ENCODE peak calls at places on chromosome 14, in eight cellular contexts. One of them, this sample, is unnamed.
A peak's percentile ranks its signal among the peaks of the same experiment; 100 is the strongest.

GRCh38 chr14:92670967-92671366 is 77.5 kb downstream of the LGMN start:
- DNase-seq in mesendoderm: no peak
- DNase-seq in H7: no peak
- DNase-seq in epithelial cell of esophagus: no peak
- DNase-seq in NCI-H748 treated with DMSO at 0.1 percent for 48 hours: no peak
- DNase-seq in fibroblast of the aortic adventitia: peak; percentile 22
- DNase-seq in lung microvascular endothelial cell: no peak
- DNase-seq in central memory CD4-positive, alpha-beta T cell: no peak
- DNase-seq in this sample: no peak

GRCh38 chr14:39492267-39492666 is 60.0 kb upstream of the FBXO33 start:
- DNase-seq in mesendoderm: peak; percentile 63
- DNase-seq in H7: no peak
- DNase-seq in epithelial cell of esophagus: peak; percentile 61
- DNase-seq in NCI-H748 treated with DMSO at 0.1 percent for 48 hours: no peak
- DNase-seq in fibroblast of the aortic adventitia: peak; percentile 92
- DNase-seq in lung microvascular endothelial cell: no peak
- DNase-seq in central memory CD4-positive, alpha-beta T cell: no peak
- DNase-seq in this sample: no peak

GRCh38 chr14:75262641-75263040 is 16.0 kb upstream of the FOS start:
- DNase-seq in mesendoderm: no peak
- DNase-seq in H7: no peak
- DNase-seq in epithelial cell of esophagus: no peak
- DNase-seq in NCI-H748 treated with DMSO at 0.1 percent for 48 hours: no peak
- DNase-seq in fibroblast of the aortic adventitia: no peak
- DNase-seq in lung microvascular endothelial cell: no peak
- DNase-seq in central memory CD4-positive, alpha-beta T cell: no peak
- DNase-seq in this sample: no peak

GRCh38 chr14:22847661-22848341 is 11.4 kb downstream of the MMP14 start:
- DNase-seq in mesendoderm: no peak
- DNase-seq in H7: peak; percentile 74
- DNase-seq in epithelial cell of esophagus: peak; percentile 16
- DNase-seq in NCI-H748 treated with DMSO at 0.1 percent for 48 hours: no peak
- DNase-seq in fibroblast of the aortic adventitia: peak; percentile 78
- DNase-seq in lung microvascular endothelial cell: peak; percentile 41
- DNase-seq in central memory CD4-positive, alpha-beta T cell: no peak
- DNase-seq in this sample: no peak

GRCh38 chr14:68546839-68547238 is 246.0 kb downstream of the ZFP36L1 start:
- DNase-seq in mesendoderm: no peak
- DNase-seq in H7: no peak
- DNase-seq in epithelial cell of esophagus: peak; percentile 98
- DNase-seq in NCI-H748 treated with DMSO at 0.1 percent for 48 hours: no peak
- DNase-seq in fibroblast of the aortic adventitia: peak; percentile 93
- DNase-seq in lung microvascular endothelial cell: no peak
- DNase-seq in central memory CD4-positive, alpha-beta T cell: no peak
- DNase-seq in this sample: peak; percentile 28

GRCh38 chr14:101087614-101088394 is 184.3 kb upstream of the RTL1 start:
- DNase-seq in mesendoderm: no peak
- DNase-seq in H7: no peak
- DNase-seq in epithelial cell of esophagus: no peak
- DNase-seq in NCI-H748 treated with DMSO at 0.1 percent for 48 hours: no peak
- DNase-seq in fibroblast of the aortic adventitia: no peak
- DNase-seq in lung microvascular endothelial cell: no peak
- DNase-seq in central memory CD4-positive, alpha-beta T cell: no peak
- DNase-seq in this sample: no peak

GRCh38 chr14:94132285-94132887 is 3.0 kb upstream of the IFI27L2 start:
- DNase-seq in mesendoderm: peak; percentile 78
- DNase-seq in H7: peak; percentile 47
- DNase-seq in epithelial cell of esophagus: peak; percentile 77
- DNase-seq in NCI-H748 treated with DMSO at 0.1 percent for 48 hours: peak; percentile 86
- DNase-seq in fibroblast of the aortic adventitia: peak; percentile 87
- DNase-seq in lung microvascular endothelial cell: peak; percentile 76
- DNase-seq in central memory CD4-positive, alpha-beta T cell: peak; percentile 68
- DNase-seq in this sample: peak; percentile 77

GRCh38 chr14:94081386-94081820 is 293 bp downstream of the IFI27L1 start:
- DNase-seq in mesendoderm: no peak
- DNase-seq in H7: no peak
- DNase-seq in epithelial cell of esophagus: peak; percentile 54
- DNase-seq in NCI-H748 treated with DMSO at 0.1 percent for 48 hours: peak; percentile 54
- DNase-seq in fibroblast of the aortic adventitia: no peak
- DNase-seq in lung microvascular endothelial cell: peak; percentile 24
- DNase-seq in central memory CD4-positive, alpha-beta T cell: no peak
- DNase-seq in this sample: no peak

GRCh38 chr14:69906201-69906600 is 27.0 kb downstream of the SMOC1 start:
- DNase-seq in mesendoderm: no peak
- DNase-seq in H7: no peak
- DNase-seq in epithelial cell of esophagus: no peak
- DNase-seq in NCI-H748 treated with DMSO at 0.1 percent for 48 hours: no peak
- DNase-seq in fibroblast of the aortic adventitia: no peak
- DNase-seq in lung microvascular endothelial cell: no peak
- DNase-seq in central memory CD4-positive, alpha-beta T cell: no peak
- DNase-seq in this sample: no peak

GRCh38 chr14:103871596-103872480 is 24.5 kb upstream of the PPP1R13B start:
- DNase-seq in mesendoderm: peak; percentile 64
- DNase-seq in H7: peak; percentile 99
- DNase-seq in epithelial cell of esophagus: peak; percentile 58
- DNase-seq in NCI-H748 treated with DMSO at 0.1 percent for 48 hours: no peak
- DNase-seq in fibroblast of the aortic adventitia: no peak
- DNase-seq in lung microvascular endothelial cell: peak; percentile 38
- DNase-seq in central memory CD4-positive, alpha-beta T cell: peak; percentile 58
- DNase-seq in this sample: no peak

This sample was measured in NCI-H460.